ENCODE peak calls at places on chromosomes 12 and 14, in four cellular contexts. X is mesothelial cell of epicardium, A is NCI-H1092 treated with DMSO at 0.1 percent for 48 hours, W is KBM-7. S is an unnamed sample.

GRCh38 chr14:52692248-52692962 is 3.0 kb downstream of the ERO1A start:
- DNase-seq in X (no peak), A (no peak), W (peak; percentile 67), S (no peak)

GRCh38 chr12:1011091-1011490 is 20.1 kb downstream of the ERC1 start:
- DNase-seq in X (no peak), A (no peak), W (no peak), S (no peak)

GRCh38 chr12:19382111-19382526 is 57.2 kb upstream of the AEBP2 start:
- DNase-seq in X (no peak), A (no peak), W (no peak), S (peak; percentile 16)

GRCh38 chr14:21408152-21408551 is 24.3 kb upstream of the SUPT16H start:
- DNase-seq in X (no peak), A (no peak), W (no peak), S (no peak)

GRCh38 chr12:30269491-30269890 is 426.2 kb downstream of the IPO8 start:
- DNase-seq in X (no peak), A (no peak), W (no peak), S (no peak)

GRCh38 chr14:61562321-61563161 is 132.8 kb upstream of the HIF1A start:
- DNase-seq in X (no peak), A (no peak), W (no peak), S (no peak)

GRCh38 chr12:21528953-21529352 is 2.9 kb downstream of the SPX start:
- DNase-seq in X (no peak), A (no peak), W (no peak), S (no peak)

GRCh38 chr14:48580692-48581091 is 905.3 kb upstream of the MDGA2 start:
- DNase-seq in X (no peak), A (no peak), W (no peak), S (no peak)

GRCh38 chr12:110592078-110592477 is 9.0 kb upstream of the PPTC7 start:
- DNase-seq in X (no peak), A (no peak), W (no peak), S (no peak)

GRCh38 chr12:21336656-21337055 is 1.9 kb upstream of the SLCO1A2 start:
- DNase-seq in X (no peak), A (no peak), W (no peak), S (no peak)

GRCh38 chr12:4446335-4446734 is 720 bp upstream of the FGF6 start:
- DNase-seq in X (no peak), A (no peak), W (no peak), S (no peak)

GRCh38 chr14:104536942-104537612 is 42.5 kb upstream of the C14orf180 start:
- DNase-seq in X (no peak), A (no peak), W (no peak), S (no peak)

GRCh38 chr12:31591308-31591901 is 469 bp upstream of the DENND5B start:
- DNase-seq in X (no peak), A (peak; percentile 54), W (peak; percentile 53), S (peak; percentile 62)

GRCh38 chr14:89833120-89833521 is 121.4 kb downstream of the EFCAB11 start:
- DNase-seq in X (no peak), A (no peak), W (no peak), S (no peak)

GRCh38 chr14:91229005-91229382 is 15.5 kb downstream of the GPR68 start:
- DNase-seq in X (no peak), A (no peak), W (no peak), S (no peak)

GRCh38 chr14:57933363-57933762 is 67.5 kb upstream of the SLC35F4 start:
- DNase-seq in X (no peak), A (no peak), W (no peak), S (no peak)

GRCh38 chr12:58479403-58479802 is 440.9 kb downstream of the LRIG3 start:
- DNase-seq in X (no peak), A (no peak), W (no peak), S (no peak)

GRCh38 chr12:1488908-1489381 is 105.4 kb downstream of the FBXL14 start:
- DNase-seq in X (no peak), A (no peak), W (peak; percentile 72), S (no peak)

GRCh38 chr14:51147183-51147582 is 52.3 kb upstream of the TRIM9 start:
- DNase-seq in X (no peak), A (no peak), W (no peak), S (no peak)

GRCh38 chr12:110354172-110354780 is 49.2 kb downstream of the ANAPC7 start:
- DNase-seq in X (no peak), A (no peak), W (peak; percentile 97), S (no peak)

GRCh38 chr14:75604979-75605825 is 26.8 kb downstream of the FLVCR2 start:
- DNase-seq in X (no peak), A (no peak), W (peak; percentile 96), S (no peak)

GRCh38 chr12:106757623-106758348 is 16.7 kb upstream of the RIC8B start:
- DNase-seq in X (no peak), A (no peak), W (no peak), S (no peak)

GRCh38 chr12:119686776-119687175 is 18.8 kb downstream of the PRKAB1 start:
- DNase-seq in X (no peak), A (no peak), W (no peak), S (no peak)

GRCh38 chr14:66649515-66649914 is 141.6 kb downstream of the GPHN start:
- DNase-seq in X (no peak), A (no peak), W (no peak), S (no peak)

GRCh38 chr12:111412830-111413441 is 7.2 kb downstream of the SH2B3 start:
- DNase-seq in X (no peak), A (no peak), W (no peak), S (no peak)

GRCh38 chr14:85317491-85318021 is 212.4 kb upstream of the FLRT2 start:
- DNase-seq in X (no peak), A (no peak), W (no peak), S (no peak)

GRCh38 chr12:53670966-53671365 is 4.9 kb downstream of the ATP5MC2 start:
- DNase-seq in X (no peak), A (no peak), W (no peak), S (no peak)

GRCh38 chr12:12803186-12803585 is 10.0 kb upstream of the DDX47 start:
- DNase-seq in X (no peak), A (peak; percentile 27), W (no peak), S (no peak)

S was measured in suprapubic skin.